ENCODE peak calls at places on chromosome 16, in four cellular contexts. O, N, H and A are unnamed samples. For H3K9me1, the result is how much of the 10 kb centered on the place peaks cover.

GRCh38 chr16:1471569-1472194 is 3.1 kb downstream of the CLCN7 start:
- DNase-seq in H (no peak), O (no peak), N (no peak), A (no peak)

GRCh38 chr16:1046271-1046955 is 26.1 kb upstream of the SSTR5 start:
- DNase-seq in H (no peak), O (no peak), N (no peak), A (no peak)

GRCh38 chr16:649646-650045 is 481 bp downstream of the WDR90 start:
- DNase-seq in H (no peak), N (no peak), O (no peak), A (no peak)

GRCh38 chr16:54595636-54596035 is 309.0 kb upstream of the IRX3 start:
- DNase-seq in O (no peak), H (no peak), N (no peak), A (no peak)

GRCh38 chr16:84110527-84110926 is 6.2 kb downstream of the MBTPS1 start:
- DNase-seq in O (no peak), H (no peak), N (no peak), A (no peak)

GRCh38 chr16:17512636-17513220 is 42.0 kb upstream of the XYLT1 start:
- DNase-seq in N (peak), O (no peak), H (no peak), A (no peak)

GRCh38 chr16:75251280-75252048 is at the start of gene BCAR1:
- DNase-seq in O (no peak), N (peak), H (peak), A (peak)

GRCh38 chr16:65537336-65537735 is 415.5 kb upstream of the CDH11 start:
- DNase-seq in H (no peak), N (no peak), O (no peak), A (no peak)

GRCh38 chr16:12178251-12178990 is 201.9 kb downstream of the SNX29 start:
- DNase-seq in N (peak), O (no peak), H (no peak), A (no peak)

GRCh38 chr16:81609323-81609892 is 164.8 kb downstream of the CMIP start:
- DNase-seq in H (no peak), N (no peak), O (no peak), A (no peak)

GRCh38 chr16:30983289-30983889 is 1.6 kb upstream of the HSD3B7 start:
- DNase-seq in N (no peak), O (no peak), H (no peak), A (no peak)

GRCh38 chr16:81511371-81511770 is 66.8 kb downstream of the CMIP start:
- DNase-seq in O (no peak), H (no peak), N (peak), A (peak)

GRCh38 chr16:56279132-56279531 is 87.8 kb downstream of the GNAO1 start:
- DNase-seq in O (no peak), H (no peak), N (no peak), A (no peak)

GRCh38 chr16:68370221-68370920 is 59.6 kb downstream of the PRMT7 start:
- DNase-seq in H (no peak), O (no peak), N (no peak), A (no peak)

GRCh38 chr16:12239953-12240485 is 263.5 kb downstream of the SNX29 start:
- DNase-seq in H (no peak), N (peak), O (no peak), A (peak)

GRCh38 chr16:70750893-70751467 is 50.0 kb downstream of the VAC14 start:
- DNase-seq in N (peak), O (no peak), H (no peak), A (peak)

GRCh38 chr16:12682441-12682840 is 121.2 kb downstream of the CPPED1 start:
- DNase-seq in H (peak), N (no peak), O (no peak), A (no peak)

GRCh38 chr16:46900464-46901235 is 16.5 kb downstream of the GPT2 start:
- DNase-seq in H (no peak), O (no peak), N (no peak), A (no peak)

GRCh38 chr16:75506567-75506966 is 11.3 kb upstream of the CHST6 start:
- DNase-seq in N (peak), H (no peak), O (peak), A (no peak)

GRCh38 chr16:24668481-24669001 is 60.9 kb upstream of the TNRC6A start:
- DNase-seq in H (no peak), O (no peak), N (peak), A (peak)

GRCh38 chr16:53071748-53072301 is 17.0 kb downstream of the CHD9 start:
- DNase-seq in H (no peak), O (no peak), N (no peak), A (peak)

GRCh38 chr16:1613728-1614225 is 1.6 kb downstream of the CRAMP1 start:
- DNase-seq in N (no peak), O (no peak), H (no peak), A (no peak)

GRCh38 chr16:87817910-87818309 is 51.4 kb downstream of the SLC7A5 start:
- DNase-seq in H (no peak), N (no peak), O (no peak), A (no peak)

GRCh38 chr16:66923247-66923851 is 2.0 kb downstream of the RRAD start:
- DNase-seq in N (peak), H (no peak), O (no peak), A (no peak)

GRCh38 chr16:75012380-75013081 is 13.7 kb downstream of the ZNRF1 start:
- DNase-seq in H (no peak), N (no peak), O (no peak), A (peak)

GRCh38 chr16:2713985-2714774 is 5.8 kb downstream of the PRSS27 start:
- DNase-seq in O (no peak), H (no peak), N (no peak), A (no peak)

GRCh38 chr16:11034481-11034931 is 90.1 kb downstream of the CLEC16A start:
- DNase-seq in O (no peak), H (no peak), N (peak), A (no peak)

GRCh38 chr16:81519298-81520150 is 74.9 kb downstream of the CMIP start:
- DNase-seq in N (no peak), O (no peak), H (no peak), A (no peak)

GRCh38 chr16:12833939-12834338 is 30.3 kb upstream of the CPPED1 start:
- DNase-seq in N (no peak), O (no peak), H (no peak), A (no peak)

GRCh38 chr16:85178596-85178995 is 66.3 kb upstream of the CIBAR2 start:
- DNase-seq in H (no peak), O (no peak), N (no peak), A (no peak)
- H3K9me1 ChIP-seq in H (under half), O (under half), N (under half), A (under half)

DNA sequence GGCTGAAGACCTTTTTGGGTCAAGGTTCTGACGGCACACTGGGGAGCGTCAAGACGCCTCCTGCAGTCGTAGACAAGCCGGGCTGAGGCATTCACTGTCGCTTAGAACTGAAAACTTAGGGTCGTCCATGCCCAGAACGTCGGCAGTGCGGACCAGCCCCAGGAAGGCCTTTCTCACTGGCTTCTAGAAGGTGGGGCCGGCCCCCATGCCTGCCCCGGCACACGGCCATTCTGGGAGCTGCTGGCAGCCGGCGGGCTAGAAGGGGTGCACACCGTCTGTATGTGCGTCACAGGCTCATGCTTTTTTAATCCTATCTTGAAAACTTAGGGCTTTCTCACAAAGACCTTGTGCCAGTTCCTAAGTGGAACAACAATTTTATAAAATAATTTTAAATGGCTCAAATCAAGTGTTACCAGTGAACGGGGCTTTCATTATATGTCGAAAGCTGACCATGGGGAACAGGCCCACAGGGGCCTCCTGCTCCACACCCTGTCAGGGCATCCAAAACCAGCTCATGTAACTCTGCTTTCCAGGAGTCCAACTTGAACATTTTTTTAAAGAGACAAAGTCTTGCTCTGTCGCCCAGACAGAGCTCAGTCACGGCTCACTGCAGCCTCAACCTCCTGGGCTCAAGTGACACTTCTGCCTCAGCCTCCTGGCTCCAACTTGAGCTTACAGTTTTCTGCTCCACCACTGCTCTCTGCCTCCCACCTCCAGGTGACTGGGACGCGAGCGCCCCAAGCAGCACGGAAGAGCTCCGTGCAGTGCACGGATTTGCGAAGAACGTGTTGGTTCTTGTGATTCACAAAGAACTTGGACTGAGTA is 111.2 kb downstream of the ANKRD11 start:
- DNase-seq in N (no peak), O (no peak), H (no peak), A (no peak)
- H3K9me1 ChIP-seq in N (under half), O (under half), H (under half), A (under half)

DNA sequence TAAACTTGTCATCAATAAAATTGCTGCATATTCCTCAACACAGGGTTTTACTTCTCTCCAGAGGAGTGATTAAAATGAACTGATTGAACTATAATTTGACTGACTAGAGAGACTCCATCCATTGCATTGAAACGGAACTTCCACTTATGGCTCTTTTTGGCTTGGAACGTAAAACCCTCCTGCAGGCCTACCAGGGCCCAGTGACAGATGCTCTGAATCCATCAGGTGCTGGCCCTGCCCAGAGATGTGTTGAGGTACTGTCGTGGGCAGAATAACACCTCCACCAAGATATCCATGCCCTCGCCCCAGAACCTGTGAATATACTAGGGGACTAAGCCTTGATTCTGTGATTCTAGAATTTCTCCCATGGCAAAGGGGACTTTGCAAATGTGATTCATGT is 45.4 kb downstream of the CBLN1 start:
- DNase-seq in H (no peak), O (no peak), N (no peak), A (no peak)
- H3K9me1 ChIP-seq in H (under half), O (under half), N (under half), A (under half)

GRCh38 chr16:78309763-78310162 is 210.3 kb downstream of the WWOX start:
- DNase-seq in O (no peak), N (no peak), H (no peak), A (no peak)

GRCh38 chr16:78310990-78311561 is 211.6 kb downstream of the WWOX start:
- DNase-seq in N (peak), O (no peak), H (no peak), A (no peak)

GRCh38 chr16:78311831-78312230 is 212.4 kb downstream of the WWOX start:
- DNase-seq in O (no peak), H (no peak), N (no peak), A (no peak)

GRCh38 chr16:78307824-78308528 is 208.5 kb downstream of the WWOX start:
- DNase-seq in O (no peak), H (no peak), N (no peak), A (no peak)

GRCh38 chr16:78310196-78310595 is 210.7 kb downstream of the WWOX start:
- DNase-seq in O (no peak), N (no peak), H (no peak), A (no peak)
- H3K9me1 ChIP-seq in O (under half), N (under half), H (under half), A (under half)

DNA sequence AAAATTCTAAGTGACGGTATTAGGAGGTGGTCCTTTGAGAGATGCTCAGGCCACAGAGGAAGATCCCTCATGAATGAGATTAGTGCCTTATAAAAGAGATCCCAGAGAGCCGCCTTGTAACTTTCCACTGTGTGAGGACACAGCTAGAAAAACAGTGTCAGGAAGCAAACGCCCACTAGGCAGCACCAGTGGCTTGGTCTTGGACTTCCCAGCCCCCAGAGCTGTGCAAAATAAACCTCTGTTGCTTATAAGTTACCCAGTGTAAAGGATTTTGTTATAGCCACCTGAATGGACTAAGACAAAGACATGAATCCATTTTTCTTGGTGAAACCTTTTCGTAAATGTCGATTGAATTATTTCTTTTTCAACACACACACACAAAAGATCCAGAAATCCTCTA is 141.0 kb downstream of the CBLN1 start:
- DNase-seq in H (no peak), O (no peak), N (no peak), A (no peak)
- H3K9me1 ChIP-seq in H (under half), O (under half), N (under half), A (under half)